ENCODE peak calls at places on chromosomes 2 and 18, in nine cellular contexts. T, B, D, O, N, I, G, S and E are unnamed samples.
A peak's percentile ranks its signal among the peaks of the same experiment; 100 is the strongest.

GRCh38 chr18:8705941-8706544 is 687 bp downstream of the MTCL1 start:
- DNase-seq in N (no peak), S (no peak), T (peak; percentile 29), I (peak; percentile 15), D (no peak), B (peak; percentile 9), O (peak; percentile 38), G (no peak), E (no peak)

GRCh38 chr2:140929866-140930265 is 1201.0 kb downstream of the LRP1B start:
- DNase-seq in N (no peak), S (no peak), D (peak; percentile 5), I (no peak), O (no peak), T (no peak), G (no peak), B (no peak), E (peak; percentile 8)

GRCh38 chr2:201880620-201881381 is 74.5 kb downstream of the CDK15 start:
- DNase-seq in I (no peak), N (no peak), G (no peak), T (no peak), S (no peak), O (no peak), B (no peak), D (no peak), E (no peak)

GRCh38 chr2:239344857-239345216 is 56.0 kb downstream of the HDAC4 start:
- DNase-seq in N (no peak), B (no peak), D (no peak), I (no peak), S (no peak), O (no peak), G (no peak), T (no peak), E (no peak)

GRCh38 chr2:200469708-200470600 is 39.9 kb downstream of the KCTD18 start:
- DNase-seq in S (no peak), I (no peak), N (no peak), B (no peak), G (no peak), O (peak; percentile 14), D (no peak), T (no peak), E (no peak)

GRCh38 chr18:12745095-12745820 is 42.4 kb downstream of the PSMG2 start:
- DNase-seq in S (no peak), B (no peak), N (no peak), G (no peak), I (no peak), D (no peak), O (no peak), T (no peak), E (no peak)

GRCh38 chr2:44543773-44544725 is 182.3 kb downstream of the CAMKMT start:
- DNase-seq in B (no peak), T (no peak), I (peak; percentile 13), D (no peak), N (peak; percentile 58), S (no peak), G (no peak), O (no peak), E (no peak)

GRCh38 chr2:174263989-174264388 is 15.7 kb upstream of the OLA1 start:
- DNase-seq in D (no peak), N (no peak), T (no peak), O (no peak), S (no peak), B (peak; percentile 67), G (no peak), I (peak; percentile 86), E (peak; percentile 76)

GRCh38 chr2:121285077-121285449 is at the start of gene TFCP2L1:
- DNase-seq in N (peak; percentile 27), G (no peak), S (no peak), O (peak; percentile 63), I (peak; percentile 83), T (no peak), B (peak; percentile 72), D (no peak), E (no peak)

GRCh38 chr2:195815083-195815482 is 158.1 kb downstream of the SLC39A10 start:
- DNase-seq in S (no peak), O (no peak), I (no peak), N (no peak), D (no peak), G (no peak), B (no peak), T (no peak), E (no peak)

GRCh38 chr2:106843910-106844250 is 42.1 kb downstream of the ST6GAL2 start:
- DNase-seq in G (no peak), T (peak; percentile 22), S (no peak), D (no peak), N (no peak), O (no peak), I (no peak), B (no peak), E (no peak)